ENCODE peak calls at places on chromosome 21, in five cellular contexts. J is stomach, Q is suprapubic skin, L is prostate gland, P is breast epithelium. O is an unnamed sample.

GRCh38 chr21:40863839-40864238 is 16.9 kb upstream of the DSCAM start:
- DNase-seq in J (no peak), Q (no peak), L (no peak), P (no peak), O (no peak)

GRCh38 chr21:40534886-40535285 is 312.1 kb downstream of the DSCAM start:
- DNase-seq in J (no peak), Q (no peak), L (no peak), P (no peak), O (no peak)

GRCh38 chr21:37548521-37548981 is 182.0 kb downstream of the DYRK1A start:
- DNase-seq in J (no peak), Q (no peak), L (no peak), P (no peak), O (no peak)

GRCh38 chr21:28602581-28602980 is 390.1 kb downstream of the LTN1 start:
- DNase-seq in J (no peak), Q (no peak), L (no peak), P (no peak), O (no peak)

GRCh38 chr21:43304621-43305335 is 122.2 kb downstream of the SIK1 start:
- DNase-seq in J (no peak), Q (peak; percentile 60), L (no peak), P (no peak), O (no peak)

GRCh38 chr21:46594276-46594675 is 10.6 kb downstream of the S100B start:
- DNase-seq in J (no peak), Q (no peak), L (no peak), P (no peak), O (no peak)

GRCh38 chr21:25412090-25412489 is 195.2 kb downstream of the MRPL39 start:
- DNase-seq in J (no peak), Q (no peak), L (no peak), P (no peak), O (no peak)

GRCh38 chr21:28445081-28445830 is 547.4 kb downstream of the LTN1 start:
- DNase-seq in J (no peak), Q (no peak), L (no peak), P (no peak), O (no peak)

GRCh38 chr21:41411449-41412089 is 14.5 kb upstream of the MX1 start:
- DNase-seq in J (peak; percentile 74), Q (no peak), L (no peak), P (no peak), O (no peak)

GRCh38 chr21:30058928-30059327 is 107.7 kb downstream of the CLDN17 start:
- DNase-seq in J (no peak), Q (no peak), L (no peak), P (no peak), O (no peak)

GRCh38 chr21:29133796-29134195 is 3.4 kb downstream of the MAP3K7CL start:
- DNase-seq in J (no peak), Q (no peak), L (no peak), P (no peak), O (no peak)

GRCh38 chr21:16309250-16309971 is 579.6 kb downstream of the USP25 start:
- DNase-seq in J (no peak), Q (no peak), L (no peak), P (no peak), O (no peak)

GRCh38 chr21:43343992-43344886 is 82.7 kb downstream of the SIK1 start:
- DNase-seq in J (peak; percentile 89), Q (no peak), L (peak; percentile 92), P (peak; percentile 79), O (no peak)

GRCh38 chr21:43921602-43921978 is 56.6 kb downstream of the AGPAT3 start:
- DNase-seq in J (no peak), Q (no peak), L (no peak), P (no peak), O (no peak)

GRCh38 chr21:42218836-42219605 is at the start of gene ABCG1:
- DNase-seq in J (peak; percentile 70), Q (peak; percentile 74), L (peak; percentile 67), P (no peak), O (no peak)

GRCh38 chr21:27795418-27795817 is 828.5 kb upstream of the ADAMTS5 start:
- DNase-seq in J (no peak), Q (no peak), L (no peak), P (no peak), O (no peak)

GRCh38 chr21:42198949-42199348 is 20.0 kb upstream of the ABCG1 start:
- DNase-seq in J (no peak), Q (no peak), L (no peak), P (no peak), O (no peak)

GRCh38 chr21:37521658-37522057 is 155.1 kb downstream of the DYRK1A start:
- DNase-seq in J (no peak), Q (no peak), L (no peak), P (no peak), O (no peak)

GRCh38 chr21:22278366-22278765 is 1280.2 kb downstream of the NCAM2 start:
- DNase-seq in J (no peak), Q (no peak), L (no peak), P (no peak), O (no peak)

GRCh38 chr21:30831194-30831765 is 1.7 kb upstream of the KRTAP7-1 start:
- DNase-seq in J (no peak), Q (no peak), L (no peak), P (no peak), O (no peak)

GRCh38 chr21:37658994-37659458 is 257.2 kb downstream of the KCNJ6 start:
- DNase-seq in J (no peak), Q (no peak), L (peak; percentile 50), P (no peak), O (no peak)

GRCh38 chr21:45309069-45309521 is 21.4 kb upstream of the POFUT2 start:
- DNase-seq in J (peak; percentile 47), Q (peak; percentile 76), L (no peak), P (no peak), O (no peak)

GRCh38 chr21:45308211-45309068 is 20.7 kb upstream of the POFUT2 start:
- DNase-seq in J (no peak), Q (peak; percentile 62), L (no peak), P (no peak), O (no peak)

GRCh38 chr21:45312296-45312695 is 24.6 kb upstream of the POFUT2 start:
- DNase-seq in J (no peak), Q (no peak), L (no peak), P (no peak), O (no peak)

GRCh38 chr21:45310446-45310845 is 22.8 kb upstream of the POFUT2 start:
- DNase-seq in J (no peak), Q (peak; percentile 56), L (no peak), P (no peak), O (no peak)

GRCh38 chr21:45309541-45310381 is 22.1 kb upstream of the POFUT2 start:
- DNase-seq in J (no peak), Q (peak; percentile 60), L (no peak), P (no peak), O (no peak)
- H3K27ac ChIP-seq in J (peak overlapping the region; percentile 81), Q (no peak overlapping the region), L (no peak overlapping the region), P (peak overlapping the region; percentile 90), O (peak overlapping the region; percentile 45)

DNA sequence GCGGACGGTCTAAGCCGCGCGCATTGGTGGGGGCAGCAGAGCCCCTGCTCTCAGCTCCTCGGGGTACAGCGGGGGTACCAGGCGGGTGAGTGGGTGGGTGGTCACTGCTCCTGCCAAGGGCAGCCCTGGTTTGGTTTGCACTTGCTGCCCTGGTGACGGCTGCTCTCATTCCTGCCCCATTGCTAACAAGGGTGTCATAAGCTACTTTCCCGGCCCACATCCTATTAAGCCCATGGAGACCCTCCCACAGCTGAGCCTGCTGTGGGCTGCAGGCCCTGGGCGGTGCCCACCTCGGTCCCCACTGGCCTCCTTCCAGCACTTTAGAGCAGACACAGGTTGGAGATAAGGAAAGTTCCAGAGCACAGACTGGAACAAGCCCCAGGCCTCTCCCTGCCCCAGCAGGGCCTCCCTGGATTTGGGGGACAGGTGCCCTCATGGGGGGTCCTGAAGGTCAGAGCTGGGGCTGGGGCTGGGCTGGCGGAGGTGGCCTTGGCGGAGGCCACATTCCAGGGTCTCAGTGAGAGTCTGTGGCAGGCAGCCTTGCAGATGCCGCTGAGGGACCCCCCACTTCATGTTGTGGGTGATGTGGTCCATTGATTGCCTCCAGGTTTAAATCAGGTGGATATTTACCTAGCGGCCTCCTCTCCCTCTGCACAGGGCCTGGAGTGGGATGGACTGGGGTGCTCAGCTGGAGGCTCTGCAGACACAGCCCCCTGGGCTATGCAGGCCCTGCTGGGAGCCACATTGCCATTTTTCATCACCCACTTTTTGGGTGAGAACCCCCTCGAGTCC is 27.0 kb downstream of the COL18A1 start:
- DNase-seq in J (no peak), Q (no peak), L (no peak), P (no peak), O (no peak)
- H3K4me1 ChIP-seq in J (peaks cover 9% of the 10 kb centered on the region), Q (peaks cover 60% of the 10 kb centered on the region), L (no peaks in the 10 kb centered on the region), P (peaks cover 13% of the 10 kb centered on the region), O (peaks cover 25% of the 10 kb centered on the region)

GRCh38 chr21:24290151-24290833 is 1317.0 kb downstream of the MRPL39 start:
- DNase-seq in J (no peak), Q (no peak), L (no peak), P (no peak), O (no peak)
- TF ChIP-seq POLR2A in J (no peak), Q (no peak), L (no peak), P (no peak), O (no peak)

GRCh38 chr21:32099812-32100416 is 178.9 kb downstream of the MIS18A start:
- DNase-seq in J (no peak), Q (no peak), L (no peak), P (no peak), O (no peak)
- H3K27ac ChIP-seq in J (no peak overlapping the region), Q (no peak overlapping the region), L (no peak overlapping the region), P (no peak overlapping the region), O (no peak overlapping the region)

GRCh38 chr21:33544451-33544850 is 1.6 kb downstream of the SON start:
- DNase-seq in J (no peak), Q (no peak), L (no peak), P (no peak), O (no peak)
- H3K4me1 ChIP-seq in J (peaks cover 27% of the 10 kb centered on the region), Q (peaks cover 46% of the 10 kb centered on the region), L (peaks cover 5% of the 10 kb centered on the region), P (no peaks in the 10 kb centered on the region), O (peaks cover 16% of the 10 kb centered on the region)

DNA sequence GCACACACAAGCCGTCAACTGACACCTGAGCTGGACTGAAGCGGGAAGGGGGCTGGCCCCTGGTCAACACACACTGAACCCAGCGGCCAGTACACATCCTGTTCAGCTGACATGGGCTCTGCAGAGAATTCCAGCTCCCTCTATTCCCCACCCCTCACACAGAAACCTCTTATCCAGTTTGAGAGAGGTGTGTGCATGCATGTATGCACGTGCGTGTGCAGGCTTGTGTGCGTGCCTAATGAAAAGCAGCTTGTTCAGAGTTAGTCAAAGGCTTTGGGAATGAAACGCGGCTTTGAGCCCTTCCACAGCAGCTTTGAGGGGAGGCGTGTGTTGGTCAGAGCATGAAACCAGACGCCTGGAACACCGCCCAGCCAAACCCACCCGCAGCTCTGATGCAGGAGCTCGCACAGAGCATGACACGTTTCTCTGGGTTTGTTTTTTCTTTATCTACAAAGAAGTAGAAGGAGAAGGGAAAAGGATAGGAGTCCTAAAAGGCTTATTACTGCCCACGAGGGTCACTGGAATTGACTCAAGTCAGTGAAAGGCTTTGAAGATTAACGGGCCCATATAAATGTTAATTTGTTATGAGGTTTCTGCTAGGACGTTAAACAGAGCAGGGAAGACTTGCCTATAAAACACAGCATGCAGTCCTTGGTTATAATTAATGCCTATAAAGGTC is 184.2 kb downstream of the ETS2 start:
- DNase-seq in J (peak; percentile 59), Q (no peak), L (peak; percentile 75), P (no peak), O (no peak)
- TF ChIP-seq POLR2A in J (no peak), Q (no peak), L (no peak), P (no peak), O (no peak)

DNA sequence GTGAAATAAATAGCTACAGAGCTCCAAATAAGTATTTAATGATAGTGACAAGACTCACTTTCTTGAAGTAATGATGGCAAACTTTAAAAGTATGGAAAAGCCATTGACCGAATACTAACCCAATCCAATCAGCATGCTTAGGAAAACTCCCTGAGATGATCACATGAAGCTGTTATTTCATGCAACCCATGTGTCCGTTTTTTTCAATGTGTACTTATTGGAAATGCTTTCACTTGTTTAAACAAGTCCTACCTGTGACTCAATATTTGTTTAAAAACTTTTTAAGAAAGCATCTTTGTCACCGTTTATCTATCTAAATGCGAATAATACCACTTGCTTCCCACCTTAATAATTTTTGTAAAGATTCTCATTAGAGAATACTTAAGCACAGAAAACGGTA is 185.8 kb downstream of the NRIP1 start:
- DNase-seq in J (no peak), Q (no peak), L (peak; percentile 30), P (no peak), O (no peak)
- H3K27ac ChIP-seq in J (no peak overlapping the region), Q (no peak overlapping the region), L (peak overlapping the region; percentile 35), P (peak overlapping the region; percentile 20), O (no peak overlapping the region)